ENCODE peak calls at places on chromosomes 1 and 21, in ten cellular contexts. Z is fibroblast of pulmonary artery; R is cardiac fibroblast; H is stimulated activated CD8-positive, alpha-beta memory T cell treated with anti-CD3 and anti-CD28 coated beads, Interleukin-15, amount 100 ng/mL, for 4 hours; C is neural progenitor cell; I is mucosa of gallbladder; X is HTR-8/SVneo; U is mucosa of descending colon; N is KG1; Y is stimulated activated effector memory CD8-positive, alpha-beta T cell treated with anti-CD3 and anti-CD28 coated beads, Interleukin-12 subunit alpha, Interleukin-12 subunit beta, amount 100 ng/mL, for 72 hours. K is an unnamed sample.

GRCh38 chr1:53771648-53772047 is 32.7 kb upstream of the GLIS1 start:
- DNase-seq in Z (peak; percentile 57), R (peak; percentile 90), H (no peak), C (no peak), I (no peak), X (no peak), U (no peak), N (no peak), Y (no peak), K (peak; percentile 62)

GRCh38 chr1:18926315-18927081 is 24.1 kb upstream of the ALDH4A1 start:
- DNase-seq in Z (peak; percentile 96), R (peak; percentile 98), H (peak; percentile 83), C (no peak), I (peak; percentile 63), X (peak; percentile 91), U (peak; percentile 59), N (peak; percentile 79), Y (peak; percentile 91), K (peak; percentile 97)

GRCh38 chr1:88462481-88463261 is 221.4 kb upstream of the PKN2 start:
- DNase-seq in Z (peak; percentile 22), R (peak; percentile 19), H (no peak), C (peak; percentile 87), I (peak; percentile 12), X (peak; percentile 3), U (peak; percentile 28), N (no peak), Y (no peak), K (peak; percentile 7)

GRCh38 chr1:87045757-87046422 is 131.5 kb downstream of the HS2ST1 start:
- DNase-seq in Z (no peak), R (no peak), H (peak; percentile 14), C (no peak), I (no peak), X (no peak), U (no peak), N (no peak), Y (no peak), K (peak; percentile 29)

GRCh38 chr1:106224426-106224825 is 832.0 kb upstream of the PRMT6 start:
- DNase-seq in Z (no peak), R (no peak), H (no peak), C (no peak), I (no peak), X (no peak), U (no peak), N (no peak), Y (no peak), K (no peak)

GRCh38 chr1:91559046-91559750 is 58.5 kb downstream of the CDC7 start:
- DNase-seq in Z (no peak), R (no peak), H (no peak), C (no peak), I (no peak), X (no peak), U (no peak), N (no peak), Y (peak; percentile 17), K (no peak)

GRCh38 chr1:3714284-3714741 is 37.9 kb upstream of the CCDC27 start:
- DNase-seq in Z (no peak), R (no peak), H (no peak), C (no peak), I (no peak), X (no peak), U (no peak), N (no peak), Y (no peak), K (no peak)

GRCh38 chr1:203675596-203676347 is 49.1 kb downstream of the ATP2B4 start:
- DNase-seq in Z (no peak), R (no peak), H (no peak), C (no peak), I (no peak), X (no peak), U (peak; percentile 57), N (peak; percentile 43), Y (no peak), K (no peak)

GRCh38 chr1:214086945-214087344 is 99.2 kb downstream of the PROX1 start:
- DNase-seq in Z (no peak), R (no peak), H (no peak), C (no peak), I (no peak), X (no peak), U (no peak), N (no peak), Y (no peak), K (no peak)

GRCh38 chr1:184941094-184941733 is 33.1 kb downstream of the NIBAN1 start:
- DNase-seq in Z (no peak), R (no peak), H (no peak), C (no peak), I (no peak), X (no peak), U (no peak), N (no peak), Y (no peak), K (no peak)

GRCh38 chr1:43836267-43836951 is 97.2 kb upstream of the ARTN start:
- DNase-seq in Z (no peak), R (no peak), H (peak; percentile 50), C (no peak), I (peak; percentile 36), X (peak; percentile 67), U (peak; percentile 91), N (no peak), Y (peak; percentile 72), K (peak; percentile 84)

GRCh38 chr1:8159470-8160024 is 133.4 kb upstream of the ERRFI1 start:
- DNase-seq in Z (no peak), R (no peak), H (no peak), C (no peak), I (no peak), X (no peak), U (no peak), N (no peak), Y (no peak), K (no peak)

GRCh38 chr1:64051801-64052200 is 151.6 kb upstream of the UBE2U start:
- DNase-seq in Z (no peak), R (peak; percentile 23), H (no peak), C (no peak), I (no peak), X (no peak), U (no peak), N (no peak), Y (no peak), K (no peak)

GRCh38 chr1:234722267-234722704 is 112.3 kb upstream of the IRF2BP2 start:
- DNase-seq in Z (no peak), R (no peak), H (no peak), C (no peak), I (no peak), X (no peak), U (no peak), N (no peak), Y (no peak), K (no peak)

GRCh38 chr1:155974208-155975165 is 3.9 kb downstream of the ARHGEF2 start:
- DNase-seq in Z (no peak), R (no peak), H (no peak), C (no peak), I (no peak), X (no peak), U (no peak), N (no peak), Y (no peak), K (no peak)

GRCh38 chr1:5598824-5599395 is 393.3 kb downstream of the NPHP4 start:
- DNase-seq in Z (no peak), R (no peak), H (no peak), C (no peak), I (peak; percentile 5), X (no peak), U (no peak), N (no peak), Y (peak; percentile 32), K (no peak)

GRCh38 chr1:9843576-9843945 is 19.8 kb upstream of the CLSTN1 start:
- DNase-seq in Z (no peak), R (no peak), H (no peak), C (no peak), I (peak; percentile 54), X (no peak), U (peak; percentile 72), N (no peak), Y (no peak), K (peak; percentile 68)

GRCh38 chr21:35619184-35619583 is 441.1 kb downstream of the SETD4 start:
- DNase-seq in Z (peak; percentile 51), R (peak; percentile 83), H (no peak), C (no peak), I (no peak), X (no peak), U (no peak), N (no peak), Y (no peak), K (peak; percentile 82)

GRCh38 chr1:203570805-203571204 is 55.8 kb upstream of the ATP2B4 start:
- DNase-seq in Z (no peak), R (no peak), H (no peak), C (no peak), I (no peak), X (no peak), U (no peak), N (no peak), Y (no peak), K (no peak)

GRCh38 chr1:231653611-231654010 is 27.0 kb downstream of the DISC1 start:
- DNase-seq in Z (no peak), R (no peak), H (no peak), C (no peak), I (no peak), X (no peak), U (no peak), N (no peak), Y (no peak), K (no peak)

GRCh38 chr1:4000811-4001251 is 100.8 kb upstream of the C1orf174 start:
- DNase-seq in Z (no peak), R (no peak), H (no peak), C (no peak), I (no peak), X (no peak), U (no peak), N (no peak), Y (no peak), K (no peak)

GRCh38 chr1:26772687-26773086 is 15.1 kb upstream of the PIGV start:
- DNase-seq in Z (peak; percentile 88), R (peak; percentile 88), H (no peak), C (no peak), I (no peak), X (peak; percentile 60), U (no peak), N (no peak), Y (no peak), K (peak; percentile 63)

GRCh38 chr1:226943156-226943555 is 3.1 kb downstream of the COQ8A start:
- DNase-seq in Z (no peak), R (no peak), H (no peak), C (no peak), I (no peak), X (no peak), U (no peak), N (no peak), Y (no peak), K (no peak)

GRCh38 chr1:161872506-161872905 is 106.4 kb downstream of the ATF6 start:
- DNase-seq in Z (no peak), R (no peak), H (no peak), C (no peak), I (no peak), X (no peak), U (no peak), N (no peak), Y (no peak), K (no peak)

GRCh38 chr1:1085911-1086841 is 12.1 kb upstream of the RNF223 start:
- DNase-seq in Z (no peak), R (no peak), H (no peak), C (no peak), I (no peak), X (no peak), U (no peak), N (no peak), Y (no peak), K (no peak)

GRCh38 chr1:182889997-182890396 is 50.9 kb downstream of the DHX9 start:
- DNase-seq in Z (no peak), R (no peak), H (no peak), C (no peak), I (no peak), X (no peak), U (no peak), N (peak; percentile 23), Y (peak; percentile 60), K (no peak)

K was measured in mammary epithelial cell.